ENCODE peak calls at places on chromosomes 13 and 19, in four cellular contexts. N is WTC11, X is esophagus squamous epithelium, D is heart right ventricle. T is an unnamed sample.
A peak's percentile ranks its signal among the peaks of the same experiment; 100 is the strongest.

GRCh38 chr19:1284979-1285736 is 515 bp upstream of the EFNA2 start:
- DNase-seq in N (peak; percentile 54), X (no peak), D (no peak), T (no peak)

GRCh38 chr13:46751811-46752635 is 44.9 kb downstream of the ESD start:
- DNase-seq in N (no peak), X (no peak), D (no peak), T (peak; percentile 15)

GRCh38 chr19:31316201-31316951 is 32.9 kb downstream of the TSHZ3 start:
- DNase-seq in N (no peak), X (no peak), D (peak; percentile 18), T (no peak)

GRCh38 chr13:52406629-52407028 is 657 bp upstream of the THSD1 start:
- DNase-seq in N (no peak), X (no peak), D (no peak), T (no peak)

GRCh38 chr19:43901395-43902390 is 33.4 kb downstream of the ZNF45 start:
- DNase-seq in N (peak; percentile 79), X (peak; percentile 4), D (peak; percentile 91), T (peak; percentile 68)

GRCh38 chr13:110092869-110093268 is 214.1 kb downstream of the COL4A1 start:
- DNase-seq in N (no peak), X (no peak), D (no peak), T (no peak)

GRCh38 chr19:11534538-11534937 is 4.1 kb upstream of the CNN1 start:
- DNase-seq in N (no peak), X (no peak), D (no peak), T (no peak)

GRCh38 chr19:19113040-19113541 is 25.2 kb downstream of the TMEM161A start:
- DNase-seq in N (peak; percentile 62), X (no peak), D (no peak), T (peak; percentile 28)

GRCh38 chr13:94696171-94696570 is 16.2 kb downstream of the SOX21 start:
- DNase-seq in N (no peak), X (no peak), D (no peak), T (no peak)

GRCh38 chr13:23953860-23954512 is 56.7 kb upstream of the C1QTNF9B start:
- DNase-seq in N (no peak), X (no peak), D (no peak), T (no peak)

GRCh38 chr13:27450921-27451461 is 627 bp upstream of the MTIF3 start:
- DNase-seq in N (peak; percentile 58), X (no peak), D (peak; percentile 26), T (peak; percentile 49)

GRCh38 chr19:42277821-42278809 is 9.1 kb downstream of the CIC start:
- DNase-seq in N (no peak), X (no peak), D (peak; percentile 40), T (peak; percentile 59)

GRCh38 chr19:33778089-33778791 is 18.4 kb upstream of the KCTD15 start:
- DNase-seq in N (peak; percentile 85), X (no peak), D (peak; percentile 73), T (peak; percentile 50)

GRCh38 chr13:52665325-52665724 is 12.7 kb downstream of the SUGT1 start:
- DNase-seq in N (no peak), X (no peak), D (no peak), T (peak; percentile 10)

GRCh38 chr13:84867246-84867645 is 932.0 kb downstream of the SLITRK6 start:
- DNase-seq in N (no peak), X (no peak), D (no peak), T (no peak)

GRCh38 chr13:84873951-84874350 is 925.3 kb downstream of the SLITRK6 start:
- DNase-seq in N (no peak), X (no peak), D (no peak), T (no peak)

GRCh38 chr13:84864341-84864740 is 934.9 kb downstream of the SLITRK6 start:
- DNase-seq in N (no peak), X (no peak), D (no peak), T (no peak)

GRCh38 chr13:84870190-84870589 is 929.0 kb downstream of the SLITRK6 start:
- DNase-seq in N (peak; percentile 25), X (no peak), D (no peak), T (peak; percentile 4)
- TF ChIP-seq CTCF in N (no peak), X (no peak), D (no peak), T (peak; percentile 63)

GRCh38 chr19:40224342-40225148 is 1.9 kb downstream of the CCNP start:
- DNase-seq in N (no peak), X (no peak), D (no peak), T (no peak)
- TF ChIP-seq CTCF in N (no peak), X (no peak), D (no peak), T (no peak)

GRCh38 chr13:99608345-99608744 is 107.1 kb downstream of the TM9SF2 start:
- DNase-seq in N (no peak), X (no peak), D (no peak), T (no peak)

GRCh38 chr13:99604636-99605035 is 103.4 kb downstream of the TM9SF2 start:
- DNase-seq in N (no peak), X (no peak), D (no peak), T (no peak)

GRCh38 chr13:99606322-99607089 is 105.2 kb downstream of the TM9SF2 start:
- DNase-seq in N (peak; percentile 90), X (peak; percentile 61), D (peak; percentile 94), T (peak; percentile 71)

GRCh38 chr13:99601535-99601934 is 100.3 kb downstream of the TM9SF2 start:
- DNase-seq in N (no peak), X (no peak), D (no peak), T (no peak)

DNA sequence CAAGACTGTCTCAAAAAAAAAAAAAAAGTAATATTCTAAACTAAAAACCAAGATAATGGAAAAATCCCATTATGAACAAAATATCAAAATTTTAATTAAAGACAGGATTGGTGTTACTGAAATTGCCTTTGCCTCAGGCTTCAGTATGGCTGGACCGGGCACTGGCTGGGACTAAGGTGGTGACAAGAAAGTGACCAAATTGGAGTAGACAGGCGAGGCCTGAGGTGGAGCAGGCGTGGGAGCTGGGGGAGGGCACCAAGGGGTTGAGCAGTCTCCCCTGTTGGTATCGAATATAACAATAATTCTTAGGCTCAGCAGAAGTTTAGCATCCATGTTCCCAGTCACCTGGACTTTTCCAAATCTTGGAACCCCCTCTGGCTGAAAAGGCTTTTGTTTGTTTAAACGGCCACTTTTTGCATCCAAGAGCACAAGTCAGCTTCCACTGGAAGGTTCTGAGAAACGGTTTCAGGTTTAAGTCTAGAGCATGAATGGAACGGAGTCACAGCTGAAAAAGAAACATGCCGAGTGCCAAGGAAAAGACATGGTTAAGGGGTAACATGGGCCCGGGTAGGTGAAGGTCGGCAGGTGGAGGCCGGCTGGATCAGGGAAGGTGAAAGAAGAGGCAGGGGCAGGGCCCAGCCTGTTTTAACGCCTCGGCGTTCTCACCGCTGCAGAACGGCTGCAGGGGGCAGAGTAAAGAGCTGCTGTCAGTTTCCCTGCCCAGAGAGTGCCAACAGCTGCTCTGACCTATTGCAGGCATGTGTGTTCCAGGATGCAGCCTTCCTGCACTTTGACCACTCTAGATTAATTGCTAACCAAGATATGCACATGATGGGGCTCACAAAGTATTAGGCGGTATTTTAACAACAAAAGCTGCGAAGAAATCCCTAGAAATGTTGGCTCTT is 104.4 kb downstream of the TM9SF2 start:
- DNase-seq in N (peak; percentile 60), X (no peak), D (peak; percentile 44), T (no peak)
- TF ChIP-seq CTCF in N (no peak), X (no peak), D (peak; percentile 24), T (peak; percentile 31)

GRCh38 chr19:35240322-35240721 is 8.5 kb upstream of the LSR start:
- DNase-seq in N (no peak), X (no peak), D (no peak), T (no peak)

GRCh38 chr19:35241417-35241816 is 7.4 kb upstream of the LSR start:
- DNase-seq in N (no peak), X (no peak), D (no peak), T (no peak)

GRCh38 chr19:35232912-35233311 is 4.4 kb upstream of the FAM187B start:
- DNase-seq in N (no peak), X (no peak), D (no peak), T (no peak)

GRCh38 chr19:35231956-35232746 is 3.6 kb upstream of the FAM187B start:
- DNase-seq in N (no peak), X (no peak), D (no peak), T (no peak)

DNA sequence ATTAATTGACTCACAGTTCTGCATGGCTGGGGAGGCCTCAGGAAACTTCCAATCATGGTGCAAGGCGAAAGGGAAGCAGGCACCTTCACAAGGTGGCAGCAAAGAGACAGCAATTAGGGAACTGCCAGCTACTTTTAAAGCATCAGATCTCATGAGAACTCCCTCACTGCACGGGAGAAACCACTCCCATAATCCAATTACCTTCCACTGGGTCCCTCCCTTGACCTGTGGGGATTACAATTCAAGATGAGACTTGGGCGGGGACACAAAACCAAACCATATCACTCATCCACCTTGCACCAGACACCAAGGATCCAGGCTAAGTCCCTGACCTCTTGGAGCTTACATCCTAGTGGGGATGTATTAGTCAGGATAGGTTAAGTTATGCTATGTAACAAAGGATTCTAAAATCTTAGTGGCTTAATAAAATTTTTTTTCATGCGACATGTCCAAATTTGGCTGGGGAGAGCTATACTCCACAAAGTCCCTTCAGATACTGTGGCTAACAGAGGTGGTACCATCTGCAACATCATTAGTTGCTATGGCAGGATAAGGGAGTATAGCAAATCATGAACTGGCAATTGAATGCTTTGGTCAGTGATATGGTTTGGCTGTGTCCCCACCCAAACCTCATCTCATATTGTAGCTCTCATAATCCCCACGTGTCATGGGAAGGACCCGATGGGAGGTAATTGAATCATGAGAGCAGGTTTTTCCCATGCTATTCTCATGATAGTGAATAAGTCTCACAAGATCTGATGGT is 8.3 kb upstream of the FAM187B start:
- DNase-seq in N (no peak), X (no peak), D (no peak), T (no peak)
- TF ChIP-seq CTCF in N (no peak), X (no peak), D (peak; percentile 25), T (no peak)

DNA sequence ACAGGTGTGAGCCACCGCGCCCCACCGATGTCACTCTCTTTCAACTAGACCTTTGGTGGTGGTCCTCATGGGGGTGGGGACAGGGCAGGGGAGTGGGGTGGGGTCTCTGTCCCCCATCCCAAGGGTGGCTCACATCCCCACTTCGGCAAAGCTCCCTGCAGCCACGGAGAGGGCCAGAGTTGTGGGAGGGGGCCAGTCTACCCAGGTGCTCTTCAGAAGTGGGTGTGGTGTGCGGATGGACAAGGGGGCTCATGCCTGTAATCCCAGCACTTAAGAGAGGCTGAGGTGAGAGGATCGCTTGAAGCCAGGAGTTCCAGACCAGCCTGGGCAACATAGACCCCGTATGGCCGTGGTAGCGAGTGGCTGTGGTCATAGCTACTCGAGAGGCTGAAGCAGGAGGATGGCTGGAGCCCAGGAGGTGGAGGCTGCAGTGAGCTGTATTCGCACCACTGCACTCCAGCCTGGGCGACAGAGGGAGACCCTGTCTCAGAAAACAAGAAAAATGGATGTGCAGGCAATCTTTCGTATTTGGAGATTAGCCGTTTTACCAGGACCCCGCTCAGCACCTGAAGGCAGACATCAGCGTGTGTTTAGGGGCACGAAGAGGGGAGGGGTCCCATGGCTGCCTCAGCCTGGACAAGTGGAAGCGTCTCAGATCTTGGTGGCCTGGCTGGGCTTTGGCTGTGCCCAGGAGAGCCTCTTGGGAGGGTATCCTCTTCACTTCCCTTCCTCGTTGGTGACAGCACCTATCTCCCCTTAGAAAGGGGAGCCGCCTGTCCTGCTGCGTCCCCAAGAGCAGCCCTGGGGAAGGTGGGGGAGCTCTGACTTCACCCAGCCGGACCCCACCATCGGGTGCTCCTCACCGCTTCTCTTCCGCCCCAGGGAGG is 863 bp downstream of the TGFBR3L start:
- DNase-seq in N (no peak), X (no peak), D (no peak), T (no peak)
- TF ChIP-seq CTCF in N (no peak), X (no peak), D (no peak), T (no peak)